ENCODE peak calls at places on chromosomes 16 and 17, in ten cellular contexts. L, F, N, E, A, M, I, U, R and X are unnamed samples.

GRCh38 chr17:2453865-2454264 is 53.0 kb upstream of the MNT start:
- DNase-seq in L (no peak), F (no peak), N (no peak), E (no peak), A (no peak), M (no peak), I (no peak), U (no peak), R (no peak), X (no peak)

GRCh38 chr17:21419299-21420239 is 43.4 kb downstream of the KCNJ12 start:
- DNase-seq in L (no peak), F (no peak), N (no peak), E (peak), A (no peak), M (no peak), I (no peak), U (no peak), R (no peak), X (no peak)

GRCh38 chr16:69520800-69521602 is 44.8 kb upstream of the NFAT5 start:
- DNase-seq in L (no peak), F (peak), N (no peak), E (no peak), A (no peak), M (peak), I (peak), U (no peak), R (no peak), X (no peak)

GRCh38 chr17:80622170-80622466 is 77.5 kb downstream of the RPTOR start:
- DNase-seq in L (no peak), F (no peak), N (no peak), E (no peak), A (no peak), M (no peak), I (no peak), U (no peak), R (no peak), X (no peak)

GRCh38 chr16:57775661-57776469 is 26.4 kb downstream of the KIFC3 start:
- DNase-seq in L (no peak), F (peak), N (peak), E (no peak), A (no peak), M (no peak), I (no peak), U (no peak), R (no peak), X (no peak)

GRCh38 chr17:61416211-61416539 is 16.5 kb downstream of the TBX2 start:
- DNase-seq in L (no peak), F (no peak), N (no peak), E (no peak), A (no peak), M (no peak), I (no peak), U (no peak), R (no peak), X (no peak)

GRCh38 chr16:56807011-56807675 is 57.9 kb upstream of the SLC12A3 start:
- DNase-seq in L (no peak), F (peak), N (no peak), E (no peak), A (no peak), M (no peak), I (peak), U (no peak), R (no peak), X (no peak)

GRCh38 chr17:42964161-42964932 is at the start of gene AARSD1:
- DNase-seq in L (peak), F (peak), N (peak), E (peak), A (peak), M (peak), I (peak), U (peak), R (peak), X (peak)

GRCh38 chr17:48556534-48557401 is 11.9 kb upstream of the HOXB2 start:
- DNase-seq in L (no peak), F (no peak), N (no peak), E (no peak), A (no peak), M (no peak), I (peak), U (no peak), R (no peak), X (no peak)

GRCh38 chr17:45228121-45228941 is 6.6 kb downstream of the FMNL1 start:
- DNase-seq in L (no peak), F (no peak), N (peak), E (no peak), A (no peak), M (no peak), I (no peak), U (no peak), R (no peak), X (no peak)

GRCh38 chr17:71975331-71975801 is 145.5 kb upstream of the SOX9 start:
- DNase-seq in L (no peak), F (peak), N (no peak), E (peak), A (no peak), M (peak), I (peak), U (no peak), R (no peak), X (peak)

GRCh38 chr16:87060026-87060986 is 256.9 kb downstream of the C16orf95 start:
- DNase-seq in L (no peak), F (peak), N (no peak), E (peak), A (no peak), M (peak), I (peak), U (no peak), R (no peak), X (no peak)

GRCh38 chr16:72434159-72434558 is 262.2 kb upstream of the PMFBP1 start:
- DNase-seq in L (no peak), F (peak), N (no peak), E (no peak), A (no peak), M (peak), I (peak), U (no peak), R (peak), X (peak)

GRCh38 chr16:8569650-8570338 is 20.5 kb downstream of the TMEM114 start:
- DNase-seq in L (no peak), F (no peak), N (no peak), E (no peak), A (no peak), M (no peak), I (no peak), U (no peak), R (no peak), X (no peak)

GRCh38 chr17:39818282-39819000 is 45.7 kb downstream of the IKZF3 start:
- DNase-seq in L (no peak), F (no peak), N (no peak), E (no peak), A (no peak), M (no peak), I (no peak), U (no peak), R (no peak), X (no peak)

GRCh38 chr17:13864551-13864950 is 204.8 kb upstream of the COX10 start:
- DNase-seq in L (no peak), F (peak), N (no peak), E (no peak), A (no peak), M (peak), I (peak), U (no peak), R (no peak), X (no peak)

GRCh38 chr16:83952587-83952939 is 477 bp upstream of the OSGIN1 start:
- DNase-seq in L (no peak), F (no peak), N (peak), E (no peak), A (peak), M (peak), I (no peak), U (no peak), R (peak), X (no peak)

GRCh38 chr16:30984669-30985400 is at the start of gene HSD3B7:
- DNase-seq in L (peak), F (peak), N (peak), E (peak), A (peak), M (peak), I (peak), U (no peak), R (no peak), X (peak)

GRCh38 chr16:69894675-69895074 is 56.5 kb upstream of the CLEC18A start:
- DNase-seq in L (no peak), F (no peak), N (no peak), E (no peak), A (no peak), M (no peak), I (no peak), U (no peak), R (no peak), X (peak)

GRCh38 chr17:57675988-57676387 is 69.1 kb downstream of the CCDC182 start:
- DNase-seq in L (no peak), F (no peak), N (no peak), E (no peak), A (peak), M (no peak), I (no peak), U (peak), R (no peak), X (no peak)

GRCh38 chr16:70422543-70422942 is 16.4 kb downstream of the ST3GAL2 start:
- DNase-seq in L (no peak), F (no peak), N (no peak), E (no peak), A (no peak), M (no peak), I (no peak), U (no peak), R (no peak), X (no peak)

GRCh38 chr17:77508047-77508715 is 367.4 kb downstream of the SEC14L1 start:
- DNase-seq in L (no peak), F (no peak), N (peak), E (no peak), A (no peak), M (no peak), I (no peak), U (peak), R (no peak), X (no peak)

GRCh38 chr17:12122091-12122490 is 101.4 kb downstream of the MAP2K4 start:
- DNase-seq in L (no peak), F (no peak), N (no peak), E (no peak), A (no peak), M (no peak), I (peak), U (no peak), R (no peak), X (no peak)

GRCh38 chr17:20095366-20096080 is 86.4 kb downstream of the SPECC1 start:
- DNase-seq in L (peak), F (peak), N (no peak), E (peak), A (no peak), M (no peak), I (peak), U (no peak), R (no peak), X (peak)

GRCh38 chr16:57867000-57867561 is 64.8 kb upstream of the KIFC3 start:
- DNase-seq in L (peak), F (no peak), N (no peak), E (no peak), A (no peak), M (no peak), I (no peak), U (no peak), R (no peak), X (no peak)

GRCh38 chr16:89324056-89325010 is 106.8 kb downstream of the ZNF778 start:
- DNase-seq in L (no peak), F (peak), N (peak), E (peak), A (no peak), M (peak), I (peak), U (no peak), R (no peak), X (no peak)

GRCh38 chr16:79589495-79590134 is 10.9 kb downstream of the MAF start:
- DNase-seq in L (no peak), F (no peak), N (peak), E (no peak), A (no peak), M (no peak), I (no peak), U (no peak), R (no peak), X (no peak)

GRCh38 chr17:29495011-29495410 is 71.8 kb downstream of the ABHD15 start:
- DNase-seq in L (no peak), F (peak), N (no peak), E (no peak), A (no peak), M (no peak), I (peak), U (no peak), R (no peak), X (no peak)

GRCh38 chr16:14278749-14279148 is 207.6 kb downstream of the MRTFB start:
- DNase-seq in L (no peak), F (no peak), N (no peak), E (no peak), A (no peak), M (no peak), I (no peak), U (no peak), R (no peak), X (no peak)

GRCh38 chr17:81648013-81648706 is 8.2 kb downstream of the PDE6G start:
- DNase-seq in L (no peak), F (no peak), N (peak), E (no peak), A (no peak), M (no peak), I (peak), U (no peak), R (no peak), X (no peak)

GRCh38 chr17:81379523-81379942 is 15.7 kb upstream of the BAHCC1 start:
- DNase-seq in L (no peak), F (no peak), N (no peak), E (no peak), A (no peak), M (no peak), I (peak), U (peak), R (no peak), X (no peak)

GRCh38 chr17:43401293-43401692 is 2.5 kb downstream of the ARL4D start:
- DNase-seq in L (no peak), F (peak), N (no peak), E (no peak), A (no peak), M (peak), I (peak), U (no peak), R (peak), X (peak)